ENCODE peak calls at places on chromosomes 5 and 9, in nine cellular contexts. H is HT1080; V is GM19239; R is myocyte; Q is NCI-H774; B is posterior cingulate gyrus; D is CD8-positive, alpha-beta T cell; A is naive thymus-derived CD8-positive, alpha-beta T cell; M is GM23338. Z is an unnamed sample.

GRCh38 chr5:168365581-168366081 is 74.2 kb downstream of the WWC1 start:
- DNase-seq in R (no peak), A (no peak), D (no peak), M (peak), B (peak), Q (no peak), V (no peak), H (no peak), Z (no peak)

GRCh38 chr5:1724822-1725602 is 74.6 kb downstream of the MRPL36 start:
- DNase-seq in Q (no peak), V (no peak), R (no peak), H (no peak), D (no peak), B (no peak), M (peak), A (peak), Z (no peak)

GRCh38 chr5:151772029-151772867 is 494 bp downstream of the G3BP1 start:
- DNase-seq in Q (no peak), H (peak), R (peak), B (peak), D (peak), M (peak), A (peak), V (no peak), Z (peak)

GRCh38 chr5:87599778-87600177 is 187.0 kb upstream of the CCNH start:
- DNase-seq in M (no peak), B (no peak), H (no peak), D (no peak), Q (no peak), R (no peak), V (no peak), A (no peak), Z (no peak)

GRCh38 chr9:38390442-38390841 is 2.1 kb upstream of the ALDH1B1 start:
- DNase-seq in V (no peak), H (no peak), M (no peak), D (no peak), A (no peak), Q (no peak), R (no peak), B (no peak), Z (no peak)

GRCh38 chr9:14989811-14990210 is 79.6 kb upstream of the FREM1 start:
- DNase-seq in Q (no peak), H (peak), V (no peak), A (no peak), D (no peak), R (peak), B (no peak), M (no peak), Z (no peak)

GRCh38 chr5:72523960-72524582 is 16.9 kb upstream of the ZNF366 start:
- DNase-seq in H (peak), A (no peak), B (no peak), D (no peak), M (peak), V (peak), R (peak), Q (no peak), Z (no peak)

GRCh38 chr9:80664327-80665210 is 1024.8 kb downstream of the TLE1 start:
- DNase-seq in A (no peak), V (no peak), D (no peak), R (no peak), H (peak), B (no peak), M (no peak), Q (no peak), Z (no peak)

GRCh38 chr5:18745988-18746615 is 1111.8 kb downstream of the TAF11L14 start:
- DNase-seq in D (peak), A (peak), Q (peak), H (peak), M (no peak), R (peak), V (peak), B (no peak), Z (no peak)

GRCh38 chr9:127801955-127802575 is 617 bp upstream of the FPGS start:
- DNase-seq in Q (no peak), A (no peak), H (no peak), R (no peak), B (no peak), D (no peak), V (no peak), M (no peak), Z (no peak)

GRCh38 chr9:135403733-135404450 is 75.7 kb upstream of the PPP1R26 start:
- DNase-seq in Q (no peak), D (no peak), V (no peak), B (no peak), A (no peak), R (no peak), M (no peak), H (no peak), Z (no peak)

Z was measured in gastrocnemius medialis.